ENCODE peak calls at places on chromosome 6, in four cellular contexts. C is Panc1; O is CD8-positive, alpha-beta memory T cell; M is pancreas. R is an unnamed sample.

GRCh38 chr6:138774370-138774769 is 801 bp downstream of the CCDC28A start:
- DNase-seq in O (no peak), C (no peak), M (no peak), R (no peak)

GRCh38 chr6:10451828-10452509 is 37.1 kb upstream of the TFAP2A start:
- DNase-seq in O (no peak), C (no peak), M (no peak), R (peak; percentile 88)

GRCh38 chr6:112920994-112921393 is 573.9 kb downstream of the RFPL4B start:
- DNase-seq in M (no peak), O (no peak), C (no peak), R (no peak)

GRCh38 chr6:28985396-28986164 is 19.5 kb downstream of the ZNF311 start:
- DNase-seq in M (peak; percentile 89), O (no peak), C (peak; percentile 97), R (peak; percentile 86)

GRCh38 chr6:37702314-37702713 is 4.6 kb upstream of the MDGA1 start:
- DNase-seq in M (no peak), C (no peak), O (no peak), R (no peak)

GRCh38 chr6:128521302-128521632 is 868 bp upstream of the PTPRK start:
- DNase-seq in M (no peak), O (no peak), C (no peak), R (no peak)

GRCh38 chr6:44105993-44106740 is 21.1 kb downstream of the MRPL14 start:
- DNase-seq in M (no peak), C (no peak), O (no peak), R (no peak)

GRCh38 chr6:169046483-169047192 is 207.0 kb downstream of the THBS2 start:
- DNase-seq in O (no peak), M (no peak), C (no peak), R (no peak)

GRCh38 chr6:42764883-42765653 is 16.8 kb upstream of the BICRAL start:
- DNase-seq in C (no peak), O (no peak), M (no peak), R (no peak)
- H3K27ac ChIP-seq in C (no peak overlapping the region), O (no peak overlapping the region), M (no peak overlapping the region), R (no peak overlapping the region)

DNA sequence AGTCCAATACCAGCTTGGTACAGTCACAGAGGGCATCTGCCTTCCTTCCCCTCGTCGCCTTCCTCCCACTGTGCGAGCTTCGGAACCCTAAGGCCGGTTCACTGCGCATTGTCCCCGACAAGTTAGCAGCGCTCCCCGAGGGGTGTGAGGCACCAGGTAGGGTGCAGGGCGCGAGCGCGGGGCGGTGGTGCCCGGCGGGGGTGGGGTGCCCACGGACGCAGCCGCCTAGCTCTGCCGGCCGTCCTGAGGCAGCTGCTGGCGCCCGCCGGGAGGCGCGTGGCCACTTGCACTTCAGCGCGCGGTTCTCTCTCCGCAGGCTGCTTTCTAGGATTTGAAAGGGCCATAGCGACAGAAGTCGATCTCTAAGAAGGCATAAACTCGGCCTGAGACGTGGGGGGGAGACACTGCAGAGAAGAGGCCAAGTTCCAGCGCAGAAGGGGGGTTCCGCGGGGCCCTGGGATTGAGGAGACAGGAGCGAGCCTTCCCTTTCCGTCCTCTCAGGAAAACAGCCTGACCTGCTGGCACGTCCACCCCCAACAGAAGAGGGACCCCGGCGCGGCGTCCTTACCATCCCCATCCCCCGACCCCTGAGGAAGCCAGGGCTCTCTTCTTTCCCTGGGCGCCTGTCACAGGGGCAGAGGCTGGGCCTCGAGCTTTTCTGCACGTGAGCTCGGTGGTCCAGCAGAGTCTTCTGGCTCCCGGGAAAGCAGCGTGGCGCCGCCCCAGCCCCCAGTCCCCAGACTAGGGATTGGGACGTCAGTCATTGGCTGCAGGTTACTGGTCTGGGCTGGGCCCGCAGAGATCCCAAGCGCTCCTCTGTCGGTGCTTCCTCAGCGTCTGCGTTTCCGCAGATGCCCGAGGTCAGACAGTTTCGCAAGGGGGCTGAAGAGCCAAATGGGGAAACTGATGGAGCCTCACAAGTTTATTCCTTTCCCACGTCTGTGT is 15.6 kb upstream of the PRDM13 start:
- DNase-seq in O (no peak), C (no peak), M (no peak), R (no peak)
- H3K4me3 ChIP-seq in O (no peak overlapping the region), C (no peak overlapping the region), M (no peak overlapping the region), R (no peak overlapping the region)

GRCh38 chr6:15444081-15444731 is 198.3 kb downstream of the JARID2 start:
- DNase-seq in M (no peak), C (no peak), O (no peak), R (no peak)

GRCh38 chr6:15441215-15441868 is 195.5 kb downstream of the JARID2 start:
- DNase-seq in M (no peak), O (peak; percentile 34), C (peak; percentile 28), R (peak; percentile 55)

GRCh38 chr6:15443119-15443518 is 197.2 kb downstream of the JARID2 start:
- DNase-seq in M (no peak), C (no peak), O (no peak), R (no peak)

GRCh38 chr6:15441982-15442381 is 196.1 kb downstream of the JARID2 start:
- DNase-seq in O (no peak), C (no peak), M (no peak), R (no peak)

DNA sequence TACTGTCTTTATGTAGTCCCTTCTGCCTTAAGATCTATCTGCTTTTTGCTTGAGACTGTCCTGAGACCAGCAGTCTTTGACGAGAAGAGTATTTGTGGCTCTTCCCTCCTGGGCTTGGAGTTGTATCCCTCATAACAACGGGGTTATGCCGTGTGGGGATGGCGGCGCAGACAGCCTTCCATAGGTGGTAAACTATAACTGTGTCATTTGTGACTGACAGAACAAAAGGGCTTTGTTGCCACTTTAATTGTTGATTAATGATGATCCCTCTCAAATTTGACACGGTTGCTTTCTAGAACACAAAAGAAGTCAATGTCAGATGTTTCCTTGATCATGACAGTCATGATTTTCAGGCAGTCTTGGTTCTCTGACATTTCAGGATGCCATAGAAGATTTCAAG is 196.6 kb downstream of the JARID2 start:
- DNase-seq in M (no peak), C (no peak), O (no peak), R (no peak)
- H3K27ac ChIP-seq in M (no peak overlapping the region), C (no peak overlapping the region), O (no peak overlapping the region), R (no peak overlapping the region)

GRCh38 chr6:107274288-107274687 is 159.0 kb upstream of the BEND3 start:
- DNase-seq in O (no peak), M (no peak), C (no peak), R (no peak)
- H3K4me3 ChIP-seq in O (no peak overlapping the region), M (no peak overlapping the region), C (no peak overlapping the region), R (no peak overlapping the region)

DNA sequence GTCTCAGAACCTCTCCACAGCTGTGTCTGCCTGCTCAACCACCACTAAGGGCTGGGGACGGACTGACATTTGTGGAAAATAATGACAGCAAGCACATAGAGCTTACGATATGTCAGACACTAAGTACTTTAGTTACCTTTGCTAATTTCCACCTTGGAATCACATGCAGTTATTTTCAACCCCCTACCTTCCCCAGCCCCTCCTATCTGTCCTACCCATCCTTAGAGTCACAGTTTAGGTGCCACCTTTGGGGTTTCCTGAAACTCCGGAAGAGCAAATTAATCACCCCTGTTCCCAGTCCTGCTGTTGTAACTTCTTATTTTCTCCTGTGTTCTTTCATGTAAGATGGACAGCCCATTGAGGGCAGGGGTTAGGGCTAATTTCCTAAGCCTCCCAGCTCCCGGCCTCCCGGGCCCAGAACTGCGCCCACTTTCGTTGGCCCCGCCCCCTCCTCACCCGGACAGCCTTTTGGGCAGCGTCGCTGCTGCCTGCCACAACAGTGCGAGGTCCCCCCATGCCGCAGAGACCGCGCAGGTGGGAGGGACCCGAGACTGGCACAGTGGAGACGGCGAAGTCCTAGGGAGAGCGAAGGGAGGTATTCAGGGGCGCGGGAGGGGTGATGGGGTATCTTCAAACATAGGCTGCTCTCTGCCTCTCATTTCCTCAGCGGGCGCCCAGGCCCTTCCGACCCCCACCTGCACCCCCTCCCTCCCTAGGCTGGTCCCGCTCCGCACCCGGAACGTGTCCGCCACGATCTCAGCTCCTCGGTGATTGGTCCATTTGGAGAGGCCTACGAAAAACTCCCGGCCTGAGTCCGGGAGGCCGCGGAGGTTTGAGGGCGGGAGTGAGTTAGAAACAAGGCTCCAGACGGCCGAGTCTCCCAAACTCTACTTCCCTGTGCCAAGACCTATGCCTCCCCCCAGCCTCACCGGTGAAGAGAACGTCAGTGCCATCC is 1.1 kb downstream of the DDAH2 start:
- DNase-seq in O (no peak), C (no peak), M (no peak), R (no peak)
- H3K27ac ChIP-seq in O (peak overlapping the region; percentile 64), C (peak overlapping the region; percentile 91), M (peak overlapping the region; percentile 84), R (peak overlapping the region; percentile 90)

GRCh38 chr6:25649611-25650010 is 2.4 kb upstream of the SCGN start:
- DNase-seq in O (no peak), M (no peak), C (no peak), R (no peak)

GRCh38 chr6:25655746-25656145 is 3.7 kb downstream of the SCGN start:
- DNase-seq in O (no peak), C (no peak), M (no peak), R (no peak)

GRCh38 chr6:25652007-25652515 is at the start of gene SCGN:
- DNase-seq in C (no peak), O (peak; percentile 9), M (peak; percentile 92), R (peak; percentile 43)
- H3K4me3 ChIP-seq in C (no peak within 1 kb of the TSS), O (no peak within 1 kb of the TSS), M (no peak within 1 kb of the TSS), R (no peak within 1 kb of the TSS)

DNA sequence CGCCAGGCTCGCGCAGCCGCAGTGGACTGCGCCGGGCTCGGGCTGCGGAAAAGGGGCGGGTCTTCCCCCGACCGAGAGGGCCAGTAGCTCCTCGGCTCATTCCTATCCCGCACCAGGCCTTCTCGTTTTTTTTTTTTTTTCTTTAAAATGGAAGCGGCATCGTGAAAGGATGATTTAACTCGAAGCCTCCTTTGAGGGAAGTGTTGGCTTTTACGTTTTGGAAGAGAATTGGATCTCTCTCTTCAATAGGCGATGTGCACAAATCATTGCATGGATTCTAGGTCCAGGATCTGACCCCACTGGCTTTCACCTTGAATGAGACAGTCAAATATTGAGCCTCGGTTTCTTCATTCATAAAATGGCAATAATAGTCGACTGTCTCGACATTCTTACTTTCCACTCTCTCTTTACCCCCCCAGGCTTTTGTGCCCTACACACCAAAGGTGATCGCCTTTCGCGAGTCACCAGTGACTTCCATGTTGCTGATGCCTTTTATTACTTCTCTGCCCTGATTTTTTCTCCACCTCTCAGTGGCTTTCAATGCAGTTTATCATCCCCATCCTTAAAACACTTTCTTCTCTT is 320 bp upstream of the DTNBP1 start:
- DNase-seq in O (peak; percentile 5), C (peak; percentile 8), M (no peak), R (no peak)
- H3K27ac ChIP-seq in O (peak overlapping the region; percentile 70), C (peak overlapping the region; percentile 72), M (peak overlapping the region; percentile 90), R (peak overlapping the region; percentile 89)

GRCh38 chr6:30849903-30850651 is 34.2 kb upstream of the DDR1 start:
- DNase-seq in C (no peak), O (no peak), M (no peak), R (no peak)
- H3K4me3 ChIP-seq in C (no peak overlapping the region), O (no peak overlapping the region), M (no peak overlapping the region), R (no peak overlapping the region)

GRCh38 chr6:34237722-34238506 is 1.2 kb downstream of the HMGA1 start:
- DNase-seq in O (peak; percentile 80), M (peak; percentile 77), C (no peak), R (no peak)

GRCh38 chr6:34239240-34239825 is 2.7 kb downstream of the HMGA1 start:
- DNase-seq in C (no peak), M (no peak), O (no peak), R (no peak)

GRCh38 chr6:34237316-34237721 is 646 bp downstream of the HMGA1 start:
- DNase-seq in C (no peak), O (peak; percentile 41), M (peak; percentile 48), R (no peak)

GRCh38 chr6:34239893-34240292 is 3.2 kb downstream of the HMGA1 start:
- DNase-seq in M (no peak), O (no peak), C (no peak), R (no peak)

GRCh38 chr6:34238507-34239239 is 2.0 kb downstream of the HMGA1 start:
- DNase-seq in M (no peak), C (no peak), O (no peak), R (no peak)
- H3K27ac ChIP-seq in M (no peak overlapping the region), C (peak overlapping the region; percentile 90), O (peak overlapping the region; percentile 81), R (no peak overlapping the region)